ENCODE peak calls at places on chromosomes 3 and 15, in four cellular contexts. R is cardiac muscle cell, P is upper lobe of right lung, N is fibroblast of lung. D is an unnamed sample.

GRCh38 chr15:71080705-71081104 is 34.6 kb upstream of the THSD4 start:
- DNase-seq in R (peak; percentile 84), P (no peak), N (peak; percentile 97), D (no peak)

GRCh38 chr15:58873267-58873666 is 60.2 kb downstream of the SLTM start:
- DNase-seq in R (peak; percentile 65), P (no peak), N (peak; percentile 55), D (no peak)

GRCh38 chr3:122964844-122965243 is 62.7 kb downstream of the SEMA5B start:
- DNase-seq in R (no peak), P (no peak), N (no peak), D (no peak)

GRCh38 chr3:173411288-173412064 is 13.9 kb downstream of the NLGN1 start:
- DNase-seq in R (peak; percentile 64), P (no peak), N (peak; percentile 49), D (no peak)

GRCh38 chr3:189529889-189530288 is 101.3 kb upstream of the TP63 start:
- DNase-seq in R (no peak), P (no peak), N (no peak), D (no peak)

GRCh38 chr15:48059786-48060185 is 61.0 kb upstream of the SLC24A5 start:
- DNase-seq in R (peak; percentile 29), P (peak; percentile 64), N (peak; percentile 58), D (peak; percentile 88)

GRCh38 chr3:99429501-99429900 is 208.9 kb upstream of the COL8A1 start:
- DNase-seq in R (no peak), P (no peak), N (no peak), D (no peak)

GRCh38 chr3:178714971-178715832 is 179.0 kb downstream of the KCNMB2 start:
- DNase-seq in R (no peak), P (no peak), N (no peak), D (no peak)

GRCh38 chr3:47613723-47614122 is 35.1 kb upstream of the CSPG5 start:
- DNase-seq in R (no peak), P (no peak), N (peak; percentile 46), D (no peak)

GRCh38 chr3:177596248-177596821 is 399.1 kb upstream of the TBL1XR1 start:
- DNase-seq in R (peak; percentile 28), P (no peak), N (peak; percentile 78), D (peak; percentile 64)

GRCh38 chr3:148957586-148957985 is 33.8 kb upstream of the GYG1 start:
- DNase-seq in R (peak; percentile 27), P (no peak), N (no peak), D (no peak)

GRCh38 chr3:4984511-4984864 is 5.3 kb downstream of the BHLHE40 start:
- DNase-seq in R (no peak), P (no peak), N (no peak), D (no peak)

DNA sequence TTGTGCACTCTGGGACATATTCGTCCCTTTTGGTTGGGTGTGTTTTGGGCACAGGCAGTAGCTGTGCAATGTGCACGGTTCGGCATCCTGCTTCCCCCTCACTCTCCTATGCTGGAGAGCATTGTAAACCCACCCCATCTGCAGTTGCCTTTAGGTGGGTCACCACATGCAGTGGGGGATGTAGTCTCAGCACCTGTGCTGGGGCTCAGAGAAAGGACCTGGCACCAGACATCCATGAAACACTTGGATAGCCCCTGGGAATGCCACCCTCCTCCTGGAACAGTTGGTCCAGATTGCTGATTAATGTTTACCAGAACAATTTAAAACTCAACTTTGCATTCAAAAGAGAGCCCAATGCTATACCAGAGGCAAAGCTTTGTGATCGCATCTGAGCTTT is 123.9 kb upstream of the MEF2A start:
- DNase-seq in R (no peak), P (no peak), N (no peak), D (no peak)
- H3K4me3 ChIP-seq in R (no peak overlapping the region), P (no peak overlapping the region), N (no peak overlapping the region), D (no peak overlapping the region)

DNA sequence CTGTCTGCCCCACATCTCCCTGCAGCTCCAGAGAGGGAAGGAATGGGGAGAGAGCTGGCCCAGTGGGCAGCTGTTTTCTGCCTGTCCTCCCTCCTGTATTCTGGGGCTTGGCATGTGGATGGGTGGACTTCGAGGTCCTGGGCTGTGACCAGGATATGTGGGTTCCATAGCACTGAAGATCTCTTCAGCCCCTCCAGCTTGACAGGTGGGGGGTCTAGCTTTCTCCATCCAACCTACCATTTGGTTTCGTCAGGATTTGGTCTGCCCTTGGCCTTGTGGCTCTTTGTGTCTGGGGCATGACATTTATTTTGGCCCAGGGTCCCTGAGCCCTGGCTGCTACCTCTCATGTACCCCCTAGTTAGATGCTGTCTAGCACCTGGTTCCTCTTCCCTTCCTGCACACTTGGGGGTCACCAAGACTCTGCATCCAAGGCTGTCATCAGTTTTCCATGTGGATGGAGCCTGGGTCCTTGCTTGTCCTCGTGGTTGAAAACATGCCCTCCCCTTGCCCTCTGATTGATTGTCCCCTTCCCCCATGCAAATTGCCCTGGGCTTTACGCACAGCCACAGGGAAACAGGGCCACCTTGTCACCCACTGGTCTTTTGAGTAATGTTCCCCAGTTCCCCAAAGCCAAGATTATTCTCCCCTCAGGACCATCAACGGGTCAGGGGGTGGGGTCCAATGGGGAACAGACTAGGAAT is 3.2 kb downstream of the EPHB3 start:
- DNase-seq in R (no peak), P (no peak), N (no peak), D (no peak)
- H3K27me3 ChIP-seq in R (no peaks in the 10 kb centered on the region), P (no peaks in the 10 kb centered on the region), N (no peaks in the 10 kb centered on the region), D (no peaks in the 10 kb centered on the region)

GRCh38 chr3:73433079-73433478 is 191.7 kb downstream of the PDZRN3 start:
- DNase-seq in R (no peak), P (no peak), N (no peak), D (no peak)
- H3K4me3 ChIP-seq in R (peak overlapping the region; percentile 10), P (no peak overlapping the region), N (no peak overlapping the region), D (no peak overlapping the region)

GRCh38 chr15:96053039-96054021 is 277.2 kb upstream of the NR2F2 start:
- DNase-seq in R (peak; percentile 47), P (peak; percentile 80), N (peak; percentile 38), D (peak; percentile 31)
- H3K27me3 ChIP-seq in R (peaks cover 2% of the 10 kb centered on the region), P (peaks cover 10% of the 10 kb centered on the region), N (no peaks in the 10 kb centered on the region), D (no peaks in the 10 kb centered on the region)

GRCh38 chr3:132568427-132568826 is 28.6 kb upstream of the ACKR4 start:
- DNase-seq in R (no peak), P (no peak), N (no peak), D (no peak)

GRCh38 chr3:132561003-132561402 is 36.1 kb upstream of the ACKR4 start:
- DNase-seq in R (no peak), P (no peak), N (no peak), D (no peak)

GRCh38 chr3:132569153-132569552 is 27.9 kb upstream of the ACKR4 start:
- DNase-seq in R (no peak), P (no peak), N (peak; percentile 29), D (no peak)

GRCh38 chr3:132563409-132564074 is 33.5 kb upstream of the ACKR4 start:
- DNase-seq in R (no peak), P (no peak), N (no peak), D (no peak)
- H3K4me3 ChIP-seq in R (no peak overlapping the region), P (no peak overlapping the region), N (no peak overlapping the region), D (no peak overlapping the region)

DNA sequence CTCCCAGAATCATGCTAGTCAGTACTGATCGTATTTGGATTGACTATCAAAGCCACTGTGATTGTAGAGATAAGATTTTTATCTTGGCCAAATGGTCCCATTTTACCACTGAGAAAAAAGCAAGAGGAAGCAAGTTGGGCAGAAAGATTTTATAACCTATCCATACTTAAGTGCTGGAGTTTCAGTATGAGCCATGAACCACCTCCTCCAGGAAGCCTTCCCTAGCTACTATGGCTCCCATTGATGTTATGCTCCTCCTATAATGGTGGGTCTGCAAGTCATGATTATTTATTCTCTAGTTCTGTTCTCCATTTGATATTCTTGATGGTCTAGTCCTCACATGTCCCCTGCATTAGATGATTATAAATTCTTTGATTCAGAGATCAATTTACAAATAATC is 6.6 kb downstream of the MEGF11 start:
- DNase-seq in R (no peak), P (no peak), N (no peak), D (no peak)
- H3K27me3 ChIP-seq in R (peaks cover 45% of the 10 kb centered on the region), P (peaks cover 16% of the 10 kb centered on the region), N (peaks cover 47% of the 10 kb centered on the region), D (no peaks in the 10 kb centered on the region)

DNA sequence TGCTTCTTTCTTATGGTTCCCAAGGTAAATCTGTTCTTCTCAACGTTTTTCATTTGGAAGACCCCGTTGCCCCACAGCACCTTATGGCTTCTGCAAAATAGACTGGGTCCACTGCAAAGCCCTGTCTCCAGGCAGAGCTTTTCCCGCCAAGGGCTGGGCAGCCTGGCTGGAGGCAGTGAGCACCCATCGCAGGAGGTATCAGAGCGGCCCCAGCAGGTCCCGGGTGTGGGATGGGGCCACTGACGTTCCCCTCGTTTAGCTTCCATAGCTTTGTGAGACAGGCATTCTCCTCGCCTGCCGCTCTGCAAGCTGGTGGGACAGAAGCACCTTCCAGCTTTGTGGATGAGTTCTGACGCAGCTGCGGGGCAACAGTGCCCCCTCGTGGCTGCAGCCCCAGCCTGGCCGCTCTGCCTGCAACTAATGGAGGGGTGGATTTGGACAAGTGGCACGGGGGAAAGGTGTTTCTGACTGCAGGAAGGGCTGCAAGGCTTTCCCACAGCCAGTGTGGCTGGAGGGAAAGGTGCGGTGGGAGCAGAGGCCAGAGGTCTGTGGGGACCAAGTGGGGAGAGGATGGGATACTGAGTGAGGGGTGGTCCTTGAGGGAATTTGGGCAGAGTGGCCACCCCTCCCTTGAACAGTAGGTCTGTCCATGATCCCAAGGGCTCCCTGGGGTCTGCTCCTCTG is 99.3 kb downstream of the FBLN2 start:
- DNase-seq in R (peak; percentile 87), P (peak; percentile 89), N (peak; percentile 66), D (peak; percentile 82)
- H3K4me3 ChIP-seq in R (no peak overlapping the region), P (no peak overlapping the region), N (no peak overlapping the region), D (no peak overlapping the region)

DNA sequence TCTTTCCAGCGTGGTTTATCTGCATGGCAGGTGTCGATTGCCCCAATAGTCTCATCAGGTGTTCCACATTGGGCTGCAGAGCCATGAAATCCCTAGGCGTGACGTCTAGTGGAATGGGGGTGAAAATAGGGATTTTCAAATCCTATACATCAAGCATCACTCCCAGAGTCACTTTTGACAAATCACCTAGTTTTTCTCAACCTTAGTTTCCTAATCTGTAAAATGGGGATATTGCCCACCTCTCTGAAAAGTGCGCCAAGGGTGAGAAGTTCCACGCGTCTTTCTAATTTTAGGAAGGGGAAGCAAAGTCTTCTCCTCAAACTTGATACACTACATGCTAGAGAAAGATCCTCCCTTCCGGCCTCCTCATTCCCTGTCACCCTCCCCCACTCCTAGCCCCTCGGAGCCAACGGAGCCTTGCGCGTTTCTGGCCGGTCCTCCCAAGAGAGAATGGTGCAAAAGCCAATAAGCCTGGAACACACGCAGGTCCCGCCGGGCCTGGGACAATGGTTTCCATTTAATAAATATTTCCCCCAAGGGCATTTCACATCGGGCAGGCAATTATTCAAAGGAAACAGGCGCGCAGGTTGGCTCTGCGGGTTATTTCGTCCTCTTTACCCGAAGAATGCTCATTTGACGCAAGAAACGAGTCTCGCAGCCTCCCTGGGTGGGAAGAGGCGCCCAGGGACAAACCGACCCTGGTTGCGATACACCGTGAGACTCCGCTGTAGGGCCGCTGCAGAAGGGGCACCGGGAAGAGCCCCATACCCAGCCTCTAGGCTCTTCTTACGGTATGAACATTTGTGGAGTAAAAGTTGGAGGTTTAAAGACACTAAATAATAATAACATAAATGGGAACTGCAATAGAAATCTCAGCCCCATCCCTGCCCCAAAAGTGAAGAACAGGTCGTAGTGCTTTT is 1.2 kb upstream of the SOX14 start:
- DNase-seq in R (no peak), P (no peak), N (no peak), D (no peak)
- H3K27me3 ChIP-seq in R (peaks cover 98% of the 10 kb centered on the region), P (peaks cover 90% of the 10 kb centered on the region), N (peaks cover 47% of the 10 kb centered on the region), D (peaks cover 17% of the 10 kb centered on the region)

GRCh38 chr3:151437906-151438305 is 23.0 kb downstream of the IGSF10 start:
- DNase-seq in R (no peak), P (no peak), N (no peak), D (no peak)
- H3K4me3 ChIP-seq in R (no peak overlapping the region), P (no peak overlapping the region), N (no peak overlapping the region), D (no peak overlapping the region)